ENCODE peak calls at places on chromosomes 16 and 17, in five cellular contexts. S is body of pancreas, J is PC-9, P is mesendoderm, Z is right atrium auricular region. W is an unnamed sample. For H3K27me3, the result is how much of the 10 kb centered on the place peaks cover.

GRCh38 chr17:28372203-28372944 is 880 bp downstream of the SARM1 start:
- DNase-seq in S (no peak), J (no peak), P (peak), Z (no peak), W (no peak)

GRCh38 chr16:71927383-71927782 is 32.1 kb downstream of the IST1 start:
- DNase-seq in S (peak), J (peak), P (peak), Z (peak), W (peak)

GRCh38 chr17:15185625-15185991 is 79.5 kb downstream of the PMP22 start:
- DNase-seq in S (peak), J (no peak), P (peak), Z (peak), W (peak)

GRCh38 chr16:74760007-74760767 is 14.4 kb downstream of the FA2H start:
- DNase-seq in S (no peak), J (no peak), P (no peak), Z (no peak), W (peak)

GRCh38 chr16:14611660-14612059 is 18.4 kb downstream of the PARN start:
- DNase-seq in S (no peak), J (no peak), P (no peak), Z (peak), W (no peak)

GRCh38 chr17:81930142-81931125 is 2.9 kb upstream of the MAFG start:
- DNase-seq in S (peak), J (no peak), P (no peak), Z (no peak), W (no peak)

GRCh38 chr16:26281681-26282080 is 589.9 kb downstream of the HS3ST4 start:
- DNase-seq in S (no peak), J (no peak), P (peak), Z (no peak), W (no peak)

GRCh38 chr17:82808921-82809905 is 30.6 kb downstream of the ZNF750 start:
- DNase-seq in S (no peak), J (no peak), P (no peak), Z (no peak), W (peak)

GRCh38 chr16:63578791-63579190 is 1542.6 kb upstream of the CDH8 start:
- DNase-seq in S (no peak), J (no peak), P (no peak), Z (no peak), W (no peak)

GRCh38 chr17:19724501-19725420 is 8.4 kb upstream of the SLC47A2 start:
- DNase-seq in S (peak), J (peak), P (no peak), Z (peak), W (no peak)

GRCh38 chr17:50570516-50570915 is 10.0 kb downstream of the CACNA1G start:
- DNase-seq in S (no peak), J (no peak), P (no peak), Z (no peak), W (no peak)

GRCh38 chr16:73064227-73064995 is 16.5 kb upstream of the ZFHX3 start:
- DNase-seq in S (no peak), J (no peak), P (peak), Z (no peak), W (peak)
- H3K27me3 ChIP-seq in S (under half), J (under half), P (half or more), Z (under half), W (under half)

GRCh38 chr17:48588519-48588918 is 1.5 kb downstream of the HOXB3 start:
- DNase-seq in S (no peak), J (no peak), P (no peak), Z (no peak), W (no peak)

GRCh38 chr17:48590603-48591161 is 641 bp upstream of the HOXB3 start:
- DNase-seq in S (no peak), J (no peak), P (no peak), Z (no peak), W (no peak)

GRCh38 chr17:48589060-48589830 is 796 bp downstream of the HOXB3 start:
- DNase-seq in S (no peak), J (no peak), P (no peak), Z (no peak), W (no peak)

GRCh38 chr17:48591435-48592077 is 1.5 kb upstream of the HOXB3 start:
- DNase-seq in S (no peak), J (no peak), P (no peak), Z (no peak), W (no peak)

GRCh38 chr17:48589831-48590602 is at the start of gene HOXB3:
- DNase-seq in S (no peak), J (no peak), P (no peak), Z (no peak), W (no peak)
- H3K27me3 ChIP-seq in S (under half), J (under half), P (half or more), Z (under half), W (half or more)

DNA sequence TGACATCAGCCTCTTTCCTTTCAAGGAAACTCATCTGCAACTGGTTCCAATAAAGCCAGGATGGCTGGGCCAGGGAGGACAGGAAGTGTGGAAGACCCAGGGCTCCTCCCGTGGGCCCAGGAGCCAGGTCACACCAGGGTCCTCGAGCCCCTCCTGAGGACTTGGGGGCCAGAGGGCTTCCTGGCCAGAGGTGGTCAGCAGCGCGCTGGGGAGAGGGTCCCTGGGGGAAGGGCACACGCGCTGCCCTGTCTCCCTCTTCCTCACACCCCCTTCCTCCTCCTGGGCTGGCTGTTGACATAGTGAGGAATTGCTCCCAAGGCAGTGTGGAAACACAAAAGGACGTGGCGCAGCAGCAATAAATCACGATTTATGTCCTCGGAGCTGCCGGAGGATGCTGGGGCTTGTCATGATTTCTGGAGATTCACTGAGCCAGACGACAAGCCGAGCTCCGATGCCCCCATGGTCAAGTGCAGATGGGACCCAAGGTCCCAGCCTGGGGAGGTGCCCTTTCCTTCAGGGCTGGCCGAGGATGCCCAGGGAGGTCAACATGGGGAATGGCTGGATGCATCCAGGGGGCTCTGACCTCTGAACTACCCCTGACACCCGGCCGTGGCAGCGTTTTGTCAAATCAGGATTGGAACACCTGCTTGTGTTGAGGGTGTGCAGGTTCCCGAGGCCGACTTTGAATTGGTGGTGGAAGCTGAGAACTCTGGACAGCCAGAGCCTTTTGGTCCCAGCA is 152.6 kb downstream of the IRF8 start:
- DNase-seq in S (no peak), J (no peak), P (no peak), Z (no peak), W (no peak)
- H3K27me3 ChIP-seq in S (under half), J (half or more), P (under half), Z (under half), W (under half)

GRCh38 chr16:1026057-1026783 is 44.6 kb downstream of the SOX8 start:
- DNase-seq in S (no peak), J (no peak), P (no peak), Z (no peak), W (no peak)
- H3K27me3 ChIP-seq in S (under half), J (half or more), P (under half), Z (under half), W (under half)

GRCh38 chr17:75041656-75042280 is 5.0 kb downstream of the ATP5PD start:
- DNase-seq in S (no peak), J (no peak), P (peak), Z (no peak), W (no peak)

GRCh38 chr17:75034236-75034908 is 12.4 kb downstream of the ATP5PD start:
- DNase-seq in S (peak), J (peak), P (peak), Z (peak), W (peak)

GRCh38 chr17:75036643-75037268 is 10.0 kb downstream of the ATP5PD start:
- DNase-seq in S (peak), J (peak), P (no peak), Z (peak), W (no peak)

GRCh38 chr17:75044716-75045115 is 2.1 kb downstream of the ATP5PD start:
- DNase-seq in S (no peak), J (no peak), P (peak), Z (no peak), W (no peak)

GRCh38 chr17:75039238-75039637 is 7.5 kb downstream of the ATP5PD start:
- DNase-seq in S (no peak), J (no peak), P (no peak), Z (no peak), W (no peak)
- H3K27me3 ChIP-seq in S (under half), J (under half), P (under half), Z (under half), W (under half)

DNA sequence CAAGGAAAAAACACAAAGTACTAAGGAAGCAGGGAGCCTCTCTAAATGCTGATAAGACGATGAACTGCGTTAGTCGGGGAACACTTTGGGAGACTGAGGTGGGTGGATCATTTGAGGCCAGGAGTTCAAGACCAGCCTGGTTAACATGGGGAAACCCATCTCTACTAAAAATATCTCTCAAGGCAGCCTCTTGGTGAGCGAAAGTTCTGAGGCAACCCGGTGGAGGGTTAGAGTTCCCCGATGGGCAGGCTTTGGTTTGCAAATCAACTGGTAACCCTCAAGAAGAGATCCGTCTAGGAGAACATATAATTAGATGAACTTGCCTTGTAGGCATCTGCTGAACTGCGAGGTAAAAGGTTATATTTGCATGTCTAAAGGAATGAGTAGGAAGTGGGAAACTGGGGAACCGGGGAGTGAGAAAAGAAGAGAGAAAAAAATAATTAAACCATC is 44.6 kb downstream of the WSB1 start:
- DNase-seq in S (no peak), J (no peak), P (no peak), Z (no peak), W (no peak)
- H3K27me3 ChIP-seq in S (under half), J (under half), P (under half), Z (under half), W (under half)

GRCh38 chr17:17384961-17385360 is 81.8 kb downstream of the NT5M start:
- DNase-seq in S (no peak), J (no peak), P (no peak), Z (no peak), W (no peak)

GRCh38 chr17:17385502-17385901 is 82.3 kb downstream of the NT5M start:
- DNase-seq in S (no peak), J (no peak), P (no peak), Z (no peak), W (no peak)

GRCh38 chr17:17387461-17388362 is 84.5 kb downstream of the NT5M start:
- DNase-seq in S (peak), J (peak), P (peak), Z (no peak), W (no peak)

GRCh38 chr17:17387017-17387416 is 83.8 kb downstream of the NT5M start:
- DNase-seq in S (peak), J (peak), P (no peak), Z (no peak), W (no peak)

GRCh38 chr17:17386143-17386800 is 83.1 kb downstream of the NT5M start:
- DNase-seq in S (no peak), J (no peak), P (no peak), Z (no peak), W (no peak)
- H3K27me3 ChIP-seq in S (under half), J (under half), P (under half), Z (under half), W (under half)

GRCh38 chr16:19969284-19969683 is 84.6 kb upstream of the GPRC5B start:
- DNase-seq in S (no peak), J (no peak), P (no peak), Z (no peak), W (no peak)
- H3K27me3 ChIP-seq in S (under half), J (half or more), P (under half), Z (under half), W (under half)

GRCh38 chr17:48754500-48755261 is 26.1 kb upstream of the HOXB13 start:
- DNase-seq in S (no peak), J (no peak), P (no peak), Z (no peak), W (no peak)
- H3K27me3 ChIP-seq in S (half or more), J (half or more), P (half or more), Z (under half), W (half or more)